ENCODE peak calls at places on chromosomes 4 and X, in six cellular contexts. One of them, this sample, is unnamed.

GRCh38 chrX:10176121-10177003 is 19.6 kb downstream of the CLCN4 start:
- DNase-seq in pancreas: no peak
- DNase-seq in lung: no peak
- DNase-seq in left ventricle myocardium inferior: no peak
- DNase-seq in ovary: no peak
- DNase-seq in hepatocyte: no peak
- DNase-seq in this sample: peak; percentile 50

GRCh38 chrX:25810202-25810601 is 327.9 kb upstream of the MAGEB18 start:
- DNase-seq in pancreas: no peak
- DNase-seq in lung: no peak
- DNase-seq in left ventricle myocardium inferior: no peak
- DNase-seq in ovary: no peak
- DNase-seq in hepatocyte: no peak
- DNase-seq in this sample: no peak

GRCh38 chrX:15143050-15143824 is 126.6 kb downstream of the ASB9 start:
- DNase-seq in pancreas: peak; percentile 20
- DNase-seq in lung: peak; percentile 36
- DNase-seq in left ventricle myocardium inferior: peak; percentile 13
- DNase-seq in ovary: peak; percentile 31
- DNase-seq in hepatocyte: peak; percentile 70
- DNase-seq in this sample: no peak

GRCh38 chr4:153113061-153113837 is 91.0 kb upstream of the TRIM2 start:
- DNase-seq in pancreas: no peak
- DNase-seq in lung: no peak
- DNase-seq in left ventricle myocardium inferior: no peak
- DNase-seq in ovary: no peak
- DNase-seq in hepatocyte: no peak
- DNase-seq in this sample: no peak

GRCh38 chr4:2837904-2838496 is 5.6 kb upstream of the ADD1 start:
- DNase-seq in pancreas: no peak
- DNase-seq in lung: no peak
- DNase-seq in left ventricle myocardium inferior: no peak
- DNase-seq in ovary: peak; percentile 46
- DNase-seq in hepatocyte: peak; percentile 11
- DNase-seq in this sample: peak; percentile 77

GRCh38 chr4:3389879-3390840 is 51.6 kb upstream of the HGFAC start:
- DNase-seq in pancreas: no peak
- DNase-seq in lung: no peak
- DNase-seq in left ventricle myocardium inferior: peak; percentile 16
- DNase-seq in ovary: no peak
- DNase-seq in hepatocyte: no peak
- DNase-seq in this sample: no peak

GRCh38 chr4:70059149-70059548 is 8.9 kb downstream of the HTN1 start:
- DNase-seq in pancreas: no peak
- DNase-seq in lung: no peak
- DNase-seq in left ventricle myocardium inferior: no peak
- DNase-seq in ovary: no peak
- DNase-seq in hepatocyte: no peak
- DNase-seq in this sample: no peak

GRCh38 chrX:137427061-137427778 is 138.7 kb upstream of the ZIC3 start:
- DNase-seq in pancreas: no peak
- DNase-seq in lung: no peak
- DNase-seq in left ventricle myocardium inferior: no peak
- DNase-seq in ovary: no peak
- DNase-seq in hepatocyte: no peak
- DNase-seq in this sample: no peak

GRCh38 chrX:132235488-132235887 is 16.2 kb upstream of the RAP2C start:
- DNase-seq in pancreas: no peak
- DNase-seq in lung: no peak
- DNase-seq in left ventricle myocardium inferior: no peak
- DNase-seq in ovary: no peak
- DNase-seq in hepatocyte: no peak
- DNase-seq in this sample: no peak

GRCh38 chr4:88880501-88881226 is 176.3 kb downstream of the FAM13A start:
- DNase-seq in pancreas: no peak
- DNase-seq in lung: no peak
- DNase-seq in left ventricle myocardium inferior: no peak
- DNase-seq in ovary: no peak
- DNase-seq in hepatocyte: no peak
- DNase-seq in this sample: no peak
- H3K4me3 ChIP-seq in pancreas: no peak overlapping the region
- H3K4me3 ChIP-seq in lung: no peak overlapping the region
- H3K4me3 ChIP-seq in left ventricle myocardium inferior: no peak overlapping the region
- H3K4me3 ChIP-seq in ovary: no peak overlapping the region
- H3K4me3 ChIP-seq in hepatocyte: no peak overlapping the region
- H3K4me3 ChIP-seq in this sample: no peak overlapping the region

DNA sequence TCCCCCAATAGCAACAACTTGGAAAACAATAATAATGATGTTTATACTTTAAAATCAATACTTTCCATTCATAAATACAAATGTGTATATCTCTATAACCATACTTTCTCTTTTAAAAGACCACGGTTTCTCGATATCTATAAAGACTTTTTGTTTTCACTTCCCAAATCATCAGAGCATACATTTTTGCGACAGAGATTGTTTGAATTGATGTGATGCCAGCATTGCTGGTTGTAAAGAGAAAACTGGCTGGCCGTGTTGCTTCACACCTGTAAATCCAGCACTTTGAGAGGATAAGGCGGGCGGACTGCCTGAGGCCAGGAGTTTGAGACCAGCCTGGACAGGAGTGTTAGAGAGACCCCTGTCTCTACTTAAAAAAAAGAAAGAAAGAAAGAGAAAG is 77.6 kb upstream of the ZNF518B start:
- DNase-seq in pancreas: no peak
- DNase-seq in lung: no peak
- DNase-seq in left ventricle myocardium inferior: no peak
- DNase-seq in ovary: no peak
- DNase-seq in hepatocyte: no peak
- DNase-seq in this sample: no peak
- TF ChIP-seq CTCF in pancreas: no peak
- TF ChIP-seq CTCF in lung: no peak
- TF ChIP-seq CTCF in left ventricle myocardium inferior: no peak
- TF ChIP-seq CTCF in ovary: no peak
- TF ChIP-seq CTCF in hepatocyte: no peak
- TF ChIP-seq CTCF in this sample: no peak

GRCh38 chrX:44382871-44383270 is 39.4 kb upstream of the EFHC2 start:
- DNase-seq in pancreas: no peak
- DNase-seq in lung: no peak
- DNase-seq in left ventricle myocardium inferior: no peak
- DNase-seq in ovary: no peak
- DNase-seq in hepatocyte: no peak
- DNase-seq in this sample: no peak

DNA sequence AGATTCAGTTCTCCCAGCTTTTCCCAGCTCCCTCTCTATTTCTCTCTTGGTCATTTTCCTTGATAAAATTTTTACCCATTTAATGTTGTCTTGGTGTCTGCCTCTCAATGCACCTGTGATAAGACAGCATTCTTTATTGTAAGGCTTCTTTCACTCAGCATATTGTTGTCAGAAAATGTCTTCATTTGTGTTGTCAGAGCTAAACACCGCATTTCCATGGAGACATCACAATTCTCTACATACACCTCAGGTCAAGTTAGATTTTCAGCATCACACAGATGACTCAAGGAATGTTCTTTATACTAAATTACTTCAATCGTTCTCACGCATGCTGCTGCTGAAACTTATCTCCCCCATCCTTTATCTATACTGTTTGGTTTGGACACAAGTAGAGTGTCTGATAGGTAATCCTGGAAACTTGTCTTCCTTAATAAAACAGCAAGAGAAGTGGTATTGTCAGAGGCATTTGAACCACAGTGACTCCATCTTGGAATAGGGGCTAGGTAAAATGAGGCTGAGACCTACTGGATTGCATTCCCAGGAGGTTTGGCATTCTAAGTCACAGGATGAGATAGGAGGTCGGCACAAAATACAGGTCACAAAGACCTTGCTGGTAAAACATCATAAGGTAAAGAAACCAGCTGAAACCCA is 41.3 kb upstream of the EFHC2 start:
- DNase-seq in pancreas: no peak
- DNase-seq in lung: no peak
- DNase-seq in left ventricle myocardium inferior: no peak
- DNase-seq in ovary: no peak
- DNase-seq in hepatocyte: no peak
- DNase-seq in this sample: no peak
- H3K27ac ChIP-seq in pancreas: no peak overlapping the region
- H3K27ac ChIP-seq in lung: no peak overlapping the region
- H3K27ac ChIP-seq in left ventricle myocardium inferior: no peak overlapping the region
- H3K27ac ChIP-seq in ovary: no peak overlapping the region
- H3K27ac ChIP-seq in hepatocyte: no peak overlapping the region
- H3K27ac ChIP-seq in this sample: no peak overlapping the region

DNA sequence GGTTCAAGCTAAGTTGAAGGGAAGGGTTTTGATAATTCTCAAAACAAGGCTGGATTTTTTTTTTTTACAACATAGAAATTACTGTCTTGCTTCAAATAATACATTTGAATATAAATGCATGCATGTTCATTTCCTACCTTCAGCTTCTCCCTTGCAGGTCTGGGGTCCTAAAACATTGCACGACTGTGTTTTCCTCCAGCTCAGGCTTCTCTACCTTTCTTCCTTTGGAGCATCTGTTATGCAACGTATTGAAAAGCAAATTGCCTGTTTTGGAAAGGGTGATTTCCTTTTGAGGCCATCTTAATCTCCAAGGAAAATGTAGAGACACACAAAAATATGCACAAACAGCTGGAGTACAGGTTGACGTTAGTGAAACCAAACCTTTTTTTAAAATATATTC is 115.6 kb upstream of the TLL1 start:
- DNase-seq in pancreas: no peak
- DNase-seq in lung: no peak
- DNase-seq in left ventricle myocardium inferior: no peak
- DNase-seq in ovary: no peak
- DNase-seq in hepatocyte: no peak
- DNase-seq in this sample: no peak
- H3K4me3 ChIP-seq in pancreas: no peak overlapping the region
- H3K4me3 ChIP-seq in lung: no peak overlapping the region
- H3K4me3 ChIP-seq in left ventricle myocardium inferior: no peak overlapping the region
- H3K4me3 ChIP-seq in ovary: no peak overlapping the region
- H3K4me3 ChIP-seq in hepatocyte: no peak overlapping the region
- H3K4me3 ChIP-seq in this sample: no peak overlapping the region

GRCh38 chr4:106818764-106819163 is 217.3 kb downstream of the DKK2 start:
- DNase-seq in pancreas: no peak
- DNase-seq in lung: no peak
- DNase-seq in left ventricle myocardium inferior: no peak
- DNase-seq in ovary: no peak
- DNase-seq in hepatocyte: no peak
- DNase-seq in this sample: no peak
- TF ChIP-seq CTCF in pancreas: no peak
- TF ChIP-seq CTCF in lung: no peak
- TF ChIP-seq CTCF in left ventricle myocardium inferior: no peak
- TF ChIP-seq CTCF in ovary: no peak
- TF ChIP-seq CTCF in hepatocyte: peak; percentile 45
- TF ChIP-seq CTCF in this sample: no peak